ENCODE peak calls at places on chromosomes 13 and 19, in seven cellular contexts. H is activated CD8-positive, alpha-beta memory T cell treated with anti-CD3 and anti-CD28 coated beads, Interleukin-2, amount 10 ng/mL, durations not matched to agents 7 days and 5 days; F is iris pigment epithelial cell; R is activated T-cell treated with anti-CD3 and anti-CD28 coated beads for 1 hour; A is substantia nigra; M is CD4-positive, CD25-positive, alpha-beta regulatory T cell; N is ACHN. G is an unnamed sample.

GRCh38 chr19:3481241-3482090 is 1.1 kb upstream of the SMIM24 start:
- DNase-seq in H (no peak), F (no peak), R (no peak), A (no peak), M (no peak), N (no peak), G (no peak)

GRCh38 chr13:41365636-41366035 is 54.6 kb downstream of the NAA16 start:
- DNase-seq in H (no peak), F (peak), R (no peak), A (no peak), M (no peak), N (no peak), G (no peak)

GRCh38 chr19:19550454-19550842 is 12.4 kb downstream of the CILP2 start:
- DNase-seq in H (no peak), F (peak), R (no peak), A (no peak), M (no peak), N (no peak), G (no peak)

GRCh38 chr19:36182612-36183454 is 30.6 kb upstream of the COX7A1 start:
- DNase-seq in H (no peak), F (peak), R (no peak), A (no peak), M (no peak), N (no peak), G (no peak)

GRCh38 chr13:31909889-31910551 is 121.6 kb upstream of the FRY start:
- DNase-seq in H (peak), F (peak), R (peak), A (peak), M (peak), N (peak), G (no peak)

GRCh38 chr13:52701728-52702480 is 37.7 kb downstream of the CNMD start:
- DNase-seq in H (no peak), F (no peak), R (no peak), A (no peak), M (no peak), N (no peak), G (no peak)

GRCh38 chr13:90738881-90739280 is 608.6 kb upstream of the MIR17HG start:
- DNase-seq in H (no peak), F (no peak), R (no peak), A (no peak), M (no peak), N (no peak), G (no peak)

GRCh38 chr19:11242864-11243797 is 3.7 kb downstream of the ANGPTL8 start:
- DNase-seq in H (peak), F (peak), R (peak), A (peak), M (peak), N (peak), G (peak)

GRCh38 chr13:79481685-79482052 is 714 bp downstream of the NDFIP2 start:
- DNase-seq in H (peak), F (no peak), R (peak), A (no peak), M (peak), N (peak), G (no peak)

GRCh38 chr19:7673995-7674667 is 2.8 kb upstream of the MCEMP1 start:
- DNase-seq in H (peak), F (peak), R (no peak), A (no peak), M (peak), N (peak), G (no peak)

GRCh38 chr13:37148501-37148900 is 43.0 kb upstream of the CSNK1A1L start:
- DNase-seq in H (no peak), F (peak), R (no peak), A (no peak), M (no peak), N (no peak), G (no peak)

GRCh38 chr19:48812094-48812929 is 1.5 kb upstream of the BCAT2 start:
- DNase-seq in H (peak), F (peak), R (peak), A (peak), M (peak), N (peak), G (peak)

GRCh38 chr19:44846455-44847143 is 502 bp downstream of the NECTIN2 start:
- DNase-seq in H (no peak), F (peak), R (no peak), A (no peak), M (no peak), N (peak), G (no peak)

GRCh38 chr19:51131780-51132680 is 7.3 kb downstream of the SIGLEC9 start:
- DNase-seq in H (no peak), F (peak), R (no peak), A (no peak), M (peak), N (no peak), G (no peak)

GRCh38 chr19:41416194-41416674 is 10.9 kb downstream of the B3GNT8 start:
- DNase-seq in H (no peak), F (no peak), R (no peak), A (no peak), M (no peak), N (no peak), G (no peak)

GRCh38 chr13:45219938-45220375 is 19.1 kb upstream of the KCTD4 start:
- DNase-seq in H (no peak), F (peak), R (no peak), A (no peak), M (no peak), N (peak), G (no peak)

GRCh38 chr19:27580906-27581305 is 1632.0 kb downstream of the UQCRFS1 start:
- DNase-seq in H (no peak), F (no peak), R (no peak), A (no peak), M (no peak), N (no peak), G (no peak)

GRCh38 chr13:110283661-110284516 is 23.1 kb downstream of the COL4A1 start:
- DNase-seq in H (no peak), F (no peak), R (no peak), A (no peak), M (no peak), N (no peak), G (no peak)

GRCh38 chr13:109200556-109200955 is 571.1 kb downstream of the MYO16 start:
- DNase-seq in H (no peak), F (no peak), R (no peak), A (no peak), M (no peak), N (no peak), G (no peak)

GRCh38 chr19:51654783-51655182 is 8.2 kb upstream of the SIGLEC14 start:
- DNase-seq in H (no peak), F (no peak), R (no peak), A (no peak), M (no peak), N (no peak), G (no peak)

GRCh38 chr19:2703691-2704216 is 1.3 kb upstream of the GNG7 start:
- DNase-seq in H (no peak), F (no peak), R (no peak), A (no peak), M (no peak), N (no peak), G (no peak)

GRCh38 chr13:92896842-92897241 is 329.8 kb upstream of the GPC6 start:
- DNase-seq in H (no peak), F (peak), R (no peak), A (no peak), M (peak), N (peak), G (no peak)

GRCh38 chr13:113816925-113817859 is 46.7 kb downstream of the GAS6 start:
- DNase-seq in H (peak), F (peak), R (peak), A (peak), M (peak), N (peak), G (peak)

GRCh38 chr13:32734511-32734910 is 148.3 kb downstream of the PDS5B start:
- DNase-seq in H (no peak), F (peak), R (no peak), A (no peak), M (no peak), N (peak), G (no peak)

GRCh38 chr19:1918975-1919374 is 13.8 kb downstream of the ADAT3 start:
- DNase-seq in H (no peak), F (no peak), R (no peak), A (no peak), M (no peak), N (no peak), G (no peak)

GRCh38 chr13:98447881-98448641 is 128.8 kb downstream of the STK24 start:
- DNase-seq in H (no peak), F (no peak), R (no peak), A (peak), M (peak), N (no peak), G (no peak)

GRCh38 chr19:46842791-46843190 is 7.9 kb downstream of the AP2S1 start:
- DNase-seq in H (no peak), F (no peak), R (no peak), A (no peak), M (no peak), N (no peak), G (no peak)

GRCh38 chr19:16096281-16096855 is 15.3 kb upstream of the RAB8A start:
- DNase-seq in H (no peak), F (no peak), R (no peak), A (no peak), M (no peak), N (no peak), G (no peak)

GRCh38 chr13:113114511-113115362 is 7.9 kb upstream of the F10 start:
- DNase-seq in H (no peak), F (no peak), R (no peak), A (no peak), M (no peak), N (no peak), G (peak)

GRCh38 chr19:39070888-39071287 is 13.3 kb upstream of the ACP7 start:
- DNase-seq in H (no peak), F (peak), R (no peak), A (no peak), M (no peak), N (no peak), G (no peak)

GRCh38 chr19:44677019-44677809 is 5.9 kb downstream of the CEACAM19 start:
- DNase-seq in H (no peak), F (peak), R (no peak), A (no peak), M (no peak), N (peak), G (no peak)